ENCODE peak calls at places on chromosome X, in seven cellular contexts. One of them, this sample, is unnamed.

GRCh38 chrX:20267924-20268701 is 1.4 kb upstream of the RPS6KA3 start:
- DNase-seq in adrenal gland: peak
- DNase-seq in right lobe of liver: peak
- DNase-seq in erythroblast: peak
- DNase-seq in heart left ventricle: peak
- DNase-seq in uterus: peak
- DNase-seq in ovary: peak
- DNase-seq in this sample: no peak

GRCh38 chrX:123822965-123823364 is 36.9 kb upstream of the XIAP start:
- DNase-seq in adrenal gland: no peak
- DNase-seq in right lobe of liver: no peak
- DNase-seq in erythroblast: no peak
- DNase-seq in heart left ventricle: no peak
- DNase-seq in uterus: no peak
- DNase-seq in ovary: no peak
- DNase-seq in this sample: no peak

GRCh38 chrX:107739541-107739940 is 36.0 kb downstream of the TSC22D3 start:
- DNase-seq in adrenal gland: no peak
- DNase-seq in right lobe of liver: no peak
- DNase-seq in erythroblast: no peak
- DNase-seq in heart left ventricle: no peak
- DNase-seq in uterus: no peak
- DNase-seq in ovary: no peak
- DNase-seq in this sample: no peak

GRCh38 chrX:36640232-36640631 is 367.9 kb upstream of the FAM47C start:
- DNase-seq in adrenal gland: no peak
- DNase-seq in right lobe of liver: no peak
- DNase-seq in erythroblast: no peak
- DNase-seq in heart left ventricle: no peak
- DNase-seq in uterus: no peak
- DNase-seq in ovary: no peak
- DNase-seq in this sample: no peak

GRCh38 chrX:152632445-152633097 is 5.1 kb upstream of the GABRQ start:
- DNase-seq in adrenal gland: peak
- DNase-seq in right lobe of liver: peak
- DNase-seq in erythroblast: peak
- DNase-seq in heart left ventricle: peak
- DNase-seq in uterus: no peak
- DNase-seq in ovary: no peak
- DNase-seq in this sample: peak

GRCh38 chrX:110795645-110796510 is at the start of gene CHRDL1:
- DNase-seq in adrenal gland: no peak
- DNase-seq in right lobe of liver: peak
- DNase-seq in erythroblast: no peak
- DNase-seq in heart left ventricle: peak
- DNase-seq in uterus: peak
- DNase-seq in ovary: peak
- DNase-seq in this sample: no peak

GRCh38 chrX:63930140-63930539 is 145.1 kb upstream of the ARHGEF9 start:
- DNase-seq in adrenal gland: no peak
- DNase-seq in right lobe of liver: no peak
- DNase-seq in erythroblast: no peak
- DNase-seq in heart left ventricle: no peak
- DNase-seq in uterus: no peak
- DNase-seq in ovary: no peak
- DNase-seq in this sample: no peak

GRCh38 chrX:12999422-12999821 is 24.5 kb downstream of the TMSB4X start:
- DNase-seq in adrenal gland: no peak
- DNase-seq in right lobe of liver: no peak
- DNase-seq in erythroblast: no peak
- DNase-seq in heart left ventricle: no peak
- DNase-seq in uterus: no peak
- DNase-seq in ovary: no peak
- DNase-seq in this sample: no peak

GRCh38 chrX:69309074-69309792 is 144.0 kb upstream of the PJA1 start:
- DNase-seq in adrenal gland: no peak
- DNase-seq in right lobe of liver: no peak
- DNase-seq in erythroblast: no peak
- DNase-seq in heart left ventricle: no peak
- DNase-seq in uterus: no peak
- DNase-seq in ovary: no peak
- DNase-seq in this sample: no peak

GRCh38 chrX:9267415-9267814 is 197.4 kb upstream of the TBL1X start:
- DNase-seq in adrenal gland: no peak
- DNase-seq in right lobe of liver: peak
- DNase-seq in erythroblast: no peak
- DNase-seq in heart left ventricle: no peak
- DNase-seq in uterus: no peak
- DNase-seq in ovary: no peak
- DNase-seq in this sample: no peak

GRCh38 chrX:70171636-70172035 is 5.6 kb upstream of the DGAT2L6 start:
- DNase-seq in adrenal gland: no peak
- DNase-seq in right lobe of liver: no peak
- DNase-seq in erythroblast: no peak
- DNase-seq in heart left ventricle: no peak
- DNase-seq in uterus: no peak
- DNase-seq in ovary: no peak
- DNase-seq in this sample: no peak

GRCh38 chrX:139299309-139299708 is 231.2 kb upstream of the F9 start:
- DNase-seq in adrenal gland: no peak
- DNase-seq in right lobe of liver: no peak
- DNase-seq in erythroblast: no peak
- DNase-seq in heart left ventricle: no peak
- DNase-seq in uterus: no peak
- DNase-seq in ovary: no peak
- DNase-seq in this sample: no peak

GRCh38 chrX:20361081-20361889 is 94.6 kb upstream of the RPS6KA3 start:
- DNase-seq in adrenal gland: no peak
- DNase-seq in right lobe of liver: no peak
- DNase-seq in erythroblast: no peak
- DNase-seq in heart left ventricle: no peak
- DNase-seq in uterus: no peak
- DNase-seq in ovary: no peak
- DNase-seq in this sample: no peak

GRCh38 chrX:56800801-56801200 is 71.8 kb downstream of the NBDY start:
- DNase-seq in adrenal gland: no peak
- DNase-seq in right lobe of liver: no peak
- DNase-seq in erythroblast: peak
- DNase-seq in heart left ventricle: no peak
- DNase-seq in uterus: no peak
- DNase-seq in ovary: no peak
- DNase-seq in this sample: peak

GRCh38 chrX:147950352-147950751 is 30.8 kb upstream of the FMR1NB start:
- DNase-seq in adrenal gland: no peak
- DNase-seq in right lobe of liver: no peak
- DNase-seq in erythroblast: no peak
- DNase-seq in heart left ventricle: no peak
- DNase-seq in uterus: no peak
- DNase-seq in ovary: no peak
- DNase-seq in this sample: no peak

GRCh38 chrX:65587616-65588526 is 53.3 kb upstream of the LAS1L start:
- DNase-seq in adrenal gland: peak
- DNase-seq in right lobe of liver: peak
- DNase-seq in erythroblast: peak
- DNase-seq in heart left ventricle: peak
- DNase-seq in uterus: peak
- DNase-seq in ovary: peak
- DNase-seq in this sample: no peak

GRCh38 chrX:154308108-154308946 is 12.7 kb downstream of the TKTL1 start:
- DNase-seq in adrenal gland: peak
- DNase-seq in right lobe of liver: peak
- DNase-seq in erythroblast: peak
- DNase-seq in heart left ventricle: peak
- DNase-seq in uterus: peak
- DNase-seq in ovary: peak
- DNase-seq in this sample: no peak

GRCh38 chrX:13008189-13008533 is 33.3 kb downstream of the TMSB4X start:
- DNase-seq in adrenal gland: no peak
- DNase-seq in right lobe of liver: no peak
- DNase-seq in erythroblast: no peak
- DNase-seq in heart left ventricle: no peak
- DNase-seq in uterus: no peak
- DNase-seq in ovary: no peak
- DNase-seq in this sample: no peak

GRCh38 chrX:115549008-115549407 is 12.0 kb upstream of the PLS3 start:
- DNase-seq in adrenal gland: no peak
- DNase-seq in right lobe of liver: no peak
- DNase-seq in erythroblast: no peak
- DNase-seq in heart left ventricle: no peak
- DNase-seq in uterus: no peak
- DNase-seq in ovary: no peak
- DNase-seq in this sample: no peak

GRCh38 chrX:15822922-15823321 is 31.7 kb downstream of the AP1S2 start:
- DNase-seq in adrenal gland: no peak
- DNase-seq in right lobe of liver: no peak
- DNase-seq in erythroblast: no peak
- DNase-seq in heart left ventricle: no peak
- DNase-seq in uterus: no peak
- DNase-seq in ovary: no peak
- DNase-seq in this sample: no peak

GRCh38 chrX:43469391-43470054 is 186.6 kb upstream of the MAOA start:
- DNase-seq in adrenal gland: no peak
- DNase-seq in right lobe of liver: no peak
- DNase-seq in erythroblast: no peak
- DNase-seq in heart left ventricle: no peak
- DNase-seq in uterus: no peak
- DNase-seq in ovary: no peak
- DNase-seq in this sample: no peak

DNA sequence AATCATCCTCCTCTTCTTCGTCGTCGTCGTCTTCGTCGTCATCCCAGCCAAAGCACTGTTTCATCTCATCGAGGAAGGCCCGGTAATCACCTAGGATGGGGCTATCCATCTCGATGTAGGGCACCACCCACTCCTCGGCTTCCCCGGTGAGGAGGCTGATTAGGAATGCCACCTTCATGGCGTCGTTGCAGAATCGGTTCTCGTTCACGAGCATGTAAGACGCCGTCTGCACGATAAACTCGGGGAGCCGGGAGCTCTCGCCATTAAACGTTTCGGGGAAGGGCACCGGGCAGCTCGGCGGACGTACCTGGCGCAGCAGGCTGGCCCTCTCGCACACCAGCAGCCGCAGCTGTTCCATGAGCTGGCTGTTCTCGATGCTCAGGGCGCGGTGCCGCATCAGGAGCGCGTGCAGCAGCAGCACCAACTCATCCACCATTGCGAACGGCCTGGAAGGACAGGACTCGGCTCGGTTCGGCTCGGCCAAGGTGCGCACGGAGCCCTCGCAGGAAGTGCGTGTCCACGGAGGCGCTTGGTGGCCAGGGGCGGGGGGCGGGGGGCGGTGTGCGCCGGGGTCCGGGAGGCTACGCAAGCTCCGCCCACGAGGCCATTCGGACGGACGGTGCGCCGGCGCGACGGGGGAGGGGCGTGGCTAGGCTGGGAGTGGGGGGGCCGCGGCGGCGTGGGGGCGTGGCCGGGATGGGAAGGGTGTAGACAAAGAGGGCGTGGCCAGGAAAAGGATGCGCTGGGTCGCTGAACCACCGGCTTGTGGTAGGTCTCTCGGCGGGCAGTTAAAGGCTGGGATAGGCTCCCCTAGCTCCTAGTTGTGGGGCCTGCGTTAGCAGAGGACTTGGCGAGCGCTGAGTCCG is at the start of gene LDOC1:
- DNase-seq in adrenal gland: peak
- DNase-seq in right lobe of liver: peak
- DNase-seq in erythroblast: peak
- DNase-seq in heart left ventricle: peak
- DNase-seq in uterus: peak
- DNase-seq in ovary: peak
- DNase-seq in this sample: no peak
- TF ChIP-seq POLR2A in adrenal gland: no peak
- TF ChIP-seq POLR2A in right lobe of liver: no peak
- TF ChIP-seq POLR2A in erythroblast: no peak
- TF ChIP-seq POLR2A in heart left ventricle: no peak
- TF ChIP-seq POLR2A in uterus: no peak
- TF ChIP-seq POLR2A in ovary: no peak
- TF ChIP-seq POLR2A in this sample: no peak

GRCh38 chrX:103254171-103254824 is 657 bp downstream of the TCEAL8 start:
- DNase-seq in adrenal gland: peak
- DNase-seq in right lobe of liver: peak
- DNase-seq in erythroblast: peak
- DNase-seq in heart left ventricle: peak
- DNase-seq in uterus: peak
- DNase-seq in ovary: peak
- DNase-seq in this sample: no peak
- TF ChIP-seq POLR2A in adrenal gland: no peak
- TF ChIP-seq POLR2A in right lobe of liver: no peak
- TF ChIP-seq POLR2A in erythroblast: no peak
- TF ChIP-seq POLR2A in heart left ventricle: no peak
- TF ChIP-seq POLR2A in uterus: no peak
- TF ChIP-seq POLR2A in ovary: no peak
- TF ChIP-seq POLR2A in this sample: no peak

GRCh38 chrX:149198980-149199732 is 305.9 kb downstream of the IDS start:
- DNase-seq in adrenal gland: no peak
- DNase-seq in right lobe of liver: no peak
- DNase-seq in erythroblast: no peak
- DNase-seq in heart left ventricle: no peak
- DNase-seq in uterus: no peak
- DNase-seq in ovary: no peak
- DNase-seq in this sample: no peak
- TF ChIP-seq POLR2A in adrenal gland: no peak
- TF ChIP-seq POLR2A in right lobe of liver: no peak
- TF ChIP-seq POLR2A in erythroblast: no peak
- TF ChIP-seq POLR2A in heart left ventricle: no peak
- TF ChIP-seq POLR2A in uterus: no peak
- TF ChIP-seq POLR2A in ovary: no peak
- TF ChIP-seq POLR2A in this sample: no peak

GRCh38 chrX:129612396-129612795 is 42.4 kb downstream of the APLN start:
- DNase-seq in adrenal gland: no peak
- DNase-seq in right lobe of liver: no peak
- DNase-seq in erythroblast: no peak
- DNase-seq in heart left ventricle: no peak
- DNase-seq in uterus: no peak
- DNase-seq in ovary: no peak
- DNase-seq in this sample: no peak

GRCh38 chrX:129600981-129601424 is 53.8 kb downstream of the APLN start:
- DNase-seq in adrenal gland: no peak
- DNase-seq in right lobe of liver: no peak
- DNase-seq in erythroblast: peak
- DNase-seq in heart left ventricle: no peak
- DNase-seq in uterus: no peak
- DNase-seq in ovary: peak
- DNase-seq in this sample: no peak

GRCh38 chrX:129609395-129609794 is 45.4 kb downstream of the APLN start:
- DNase-seq in adrenal gland: no peak
- DNase-seq in right lobe of liver: no peak
- DNase-seq in erythroblast: peak
- DNase-seq in heart left ventricle: no peak
- DNase-seq in uterus: no peak
- DNase-seq in ovary: no peak
- DNase-seq in this sample: no peak

DNA sequence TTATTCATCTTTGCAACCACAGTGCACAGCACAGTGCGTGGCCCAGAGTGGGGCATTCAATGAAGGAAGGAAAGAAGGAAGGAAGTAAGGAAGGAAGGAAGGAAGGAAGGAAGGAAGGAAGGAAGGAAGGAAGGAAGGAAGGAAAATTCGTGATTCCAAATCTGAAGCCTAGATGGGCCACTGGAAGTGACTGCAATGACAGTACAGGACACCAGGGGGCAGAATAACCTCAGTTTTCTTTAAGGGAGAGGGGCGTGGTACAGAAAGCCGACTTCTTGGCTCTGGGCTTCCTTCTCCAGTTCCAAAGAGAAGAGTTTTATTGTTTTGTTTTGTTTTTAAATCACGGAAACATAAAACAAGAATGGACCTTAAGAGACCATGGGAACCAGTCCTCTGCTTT is 47.8 kb downstream of the APLN start:
- DNase-seq in adrenal gland: peak
- DNase-seq in right lobe of liver: no peak
- DNase-seq in erythroblast: peak
- DNase-seq in heart left ventricle: peak
- DNase-seq in uterus: peak
- DNase-seq in ovary: peak
- DNase-seq in this sample: no peak
- TF ChIP-seq POLR2A in adrenal gland: no peak
- TF ChIP-seq POLR2A in right lobe of liver: no peak
- TF ChIP-seq POLR2A in erythroblast: no peak
- TF ChIP-seq POLR2A in heart left ventricle: no peak
- TF ChIP-seq POLR2A in uterus: no peak
- TF ChIP-seq POLR2A in ovary: no peak
- TF ChIP-seq POLR2A in this sample: no peak